ENCODE peak calls at places on chromosomes 16 and 17, in six cellular contexts. M is iPS-NIHi11, R is A172, G is ureter, V is C1 segment of cervical spinal cord, O is MCF 10A. W is an unnamed sample.

GRCh38 chr16:64122177-64122576 is 999.7 kb downstream of the CDH11 start:
- DNase-seq in O (no peak), V (no peak), R (peak; percentile 32), M (no peak), G (no peak), W (no peak)

GRCh38 chr16:81008151-81008789 is 1.3 kb downstream of the CENPN start:
- DNase-seq in M (no peak), R (no peak), O (no peak), V (no peak), G (no peak), W (no peak)

GRCh38 chr16:17391715-17392114 is 79.0 kb downstream of the XYLT1 start:
- DNase-seq in O (no peak), M (no peak), G (no peak), V (no peak), R (no peak), W (no peak)

GRCh38 chr17:65750678-65751077 is 189.2 kb upstream of the AXIN2 start:
- DNase-seq in M (peak; percentile 43), O (peak; percentile 96), G (peak; percentile 65), V (no peak), R (peak; percentile 93), W (no peak)

GRCh38 chr16:10558746-10559641 is 21.4 kb downstream of the EMP2 start:
- DNase-seq in V (peak; percentile 69), R (peak; percentile 53), G (peak; percentile 57), M (peak; percentile 63), O (peak; percentile 59), W (peak; percentile 86)

GRCh38 chr16:10964039-10964890 is 19.9 kb downstream of the CLEC16A start:
- DNase-seq in V (peak; percentile 64), O (peak; percentile 79), R (peak; percentile 89), G (peak; percentile 89), M (peak; percentile 85), W (peak; percentile 85)

GRCh38 chr16:3348547-3349167 is 7.0 kb upstream of the OR2C1 start:
- DNase-seq in O (no peak), R (no peak), M (no peak), V (no peak), G (no peak), W (no peak)

GRCh38 chr16:87705780-87706277 is 60.0 kb downstream of the KLHDC4 start:
- DNase-seq in R (no peak), V (peak; percentile 8), M (no peak), G (no peak), O (no peak), W (no peak)

GRCh38 chr17:11308550-11308949 is 67.5 kb downstream of the SHISA6 start:
- DNase-seq in G (no peak), O (no peak), M (no peak), R (no peak), V (no peak), W (no peak)

GRCh38 chr17:19978206-19978802 is 676 bp upstream of the AKAP10 start:
- DNase-seq in R (no peak), G (peak; percentile 47), V (no peak), M (no peak), O (no peak), W (no peak)

GRCh38 chr16:53346-54236 is at the start of the genes POLR3K and SNRNP25:
- DNase-seq in V (peak; percentile 97), O (peak; percentile 97), R (peak; percentile 98), M (peak; percentile 100), G (peak; percentile 99), W (peak; percentile 99)

GRCh38 chr16:72455743-72456659 is 284.0 kb upstream of the PMFBP1 start:
- DNase-seq in G (no peak), M (no peak), R (no peak), V (no peak), O (peak; percentile 10), W (no peak)

GRCh38 chr16:87715658-87716057 is 50.1 kb downstream of the KLHDC4 start:
- DNase-seq in G (no peak), V (no peak), M (no peak), R (no peak), O (no peak), W (no peak)

GRCh38 chr16:53775821-53776431 is 72.0 kb downstream of the FTO start:
- DNase-seq in G (peak; percentile 51), R (peak; percentile 83), V (no peak), O (peak; percentile 93), M (no peak), W (no peak)

GRCh38 chr17:42279776-42280630 is 3.8 kb upstream of the STAT5B start:
- DNase-seq in V (no peak), G (no peak), O (no peak), M (no peak), R (no peak), W (peak; percentile 57)

GRCh38 chr17:57773557-57773956 is 28.5 kb upstream of the CCDC182 start:
- DNase-seq in G (no peak), V (no peak), M (no peak), O (no peak), R (no peak), W (no peak)

GRCh38 chr17:61144876-61145564 is 254.6 kb upstream of the TBX2 start:
- DNase-seq in R (no peak), O (no peak), M (no peak), V (no peak), G (no peak), W (no peak)

GRCh38 chr16:525520-526180 is 1.9 kb upstream of the CAPN15 start:
- DNase-seq in V (no peak), O (peak; percentile 92), M (no peak), G (no peak), R (peak; percentile 96), W (no peak)

GRCh38 chr17:82006468-82007227 is 16.0 kb downstream of the CENPX start:
- DNase-seq in M (no peak), R (peak; percentile 67), V (peak; percentile 49), G (no peak), O (peak; percentile 56), W (no peak)

GRCh38 chr16:57485916-57486857 is at the start of gene DOK4:
- DNase-seq in G (peak; percentile 82), V (no peak), M (peak; percentile 99), O (peak; percentile 70), R (peak; percentile 41), W (no peak)

GRCh38 chr17:15886804-15887203 is 58.1 kb upstream of the ADORA2B start:
- DNase-seq in O (no peak), R (no peak), M (no peak), V (no peak), G (no peak), W (no peak)

GRCh38 chr17:882827-883585 is 96.6 kb downstream of the NXN start:
- DNase-seq in O (peak; percentile 84), M (peak; percentile 68), G (peak; percentile 66), R (no peak), V (no peak), W (no peak)

GRCh38 chr17:8048736-8049135 is 9.9 kb downstream of the ALOX15B start:
- DNase-seq in O (no peak), G (no peak), V (no peak), R (no peak), M (no peak), W (no peak)

GRCh38 chr17:45309400-45309799 is 7.4 kb downstream of the MAP3K14 start:
- DNase-seq in O (no peak), V (no peak), M (no peak), R (no peak), G (no peak), W (no peak)

GRCh38 chr16:474420-475122 is 49.1 kb downstream of the RAB11FIP3 start:
- DNase-seq in M (no peak), V (no peak), O (no peak), R (no peak), G (no peak), W (no peak)

GRCh38 chr17:43978078-43978477 is 24.3 kb upstream of the PYY start:
- DNase-seq in V (no peak), G (no peak), M (no peak), O (no peak), R (no peak), W (no peak)

GRCh38 chr17:7842950-7843535 is 9.0 kb downstream of the KDM6B start:
- DNase-seq in O (peak; percentile 83), V (peak; percentile 75), G (no peak), R (peak; percentile 84), M (no peak), W (peak; percentile 92)

GRCh38 chr16:48542966-48543365 is 67.0 kb downstream of the N4BP1 start:
- DNase-seq in O (no peak), G (no peak), R (no peak), M (no peak), V (no peak), W (peak; percentile 50)

GRCh38 chr17:73089918-73090317 is 2.6 kb downstream of the SLC39A11 start:
- DNase-seq in V (peak; percentile 80), G (no peak), R (no peak), O (no peak), M (no peak), W (no peak)

GRCh38 chr17:18217412-18218015 is 7.9 kb upstream of the LLGL1 start:
- DNase-seq in V (peak; percentile 45), O (peak; percentile 72), M (peak; percentile 91), G (peak; percentile 62), R (peak; percentile 60), W (peak; percentile 81)

GRCh38 chr17:7173687-7174602 is 5.2 kb downstream of the ASGR1 start:
- DNase-seq in G (peak; percentile 70), V (no peak), R (no peak), O (no peak), M (peak; percentile 82), W (no peak)

GRCh38 chr17:45402916-45403315 is 29.8 kb downstream of the ARHGAP27 start:
- DNase-seq in V (no peak), G (no peak), M (no peak), O (no peak), R (no peak), W (no peak)

GRCh38 chr16:3157229-3158013 is 22.6 kb downstream of the ZNF213 start:
- DNase-seq in V (no peak), R (peak; percentile 98), G (peak; percentile 57), O (peak; percentile 87), M (no peak), W (peak; percentile 71)

GRCh38 chr16:19173649-19174383 is 5.8 kb downstream of the SYT17 start:
- DNase-seq in G (no peak), O (no peak), V (no peak), M (no peak), R (no peak), W (no peak)

GRCh38 chr17:64259436-64259835 is 3.6 kb downstream of the TEX2 start:
- DNase-seq in O (no peak), M (no peak), R (no peak), V (no peak), G (no peak), W (no peak)

GRCh38 chr17:75152523-75152922 is 1.8 kb downstream of the JPT1 start:
- DNase-seq in R (no peak), G (no peak), O (no peak), V (no peak), M (no peak), W (no peak)

GRCh38 chr16:74556375-74556922 is 50.5 kb downstream of the GLG1 start:
- DNase-seq in O (peak; percentile 21), V (no peak), G (no peak), R (peak; percentile 43), M (no peak), W (no peak)

GRCh38 chr17:8872705-8873426 is 5.4 kb upstream of the PIK3R6 start:
- DNase-seq in R (no peak), O (no peak), G (no peak), M (no peak), V (no peak), W (no peak)

W was measured in right atrium auricular region.